ENCODE peak calls at places on chromosomes 6 and 20, in four cellular contexts. C, P, W and U are unnamed samples.

GRCh38 chr6:3752538-3753227 is 1.2 kb upstream of the PXDC1 start:
- DNase-seq in C (no peak), P (peak), W (no peak), U (no peak)

GRCh38 chr6:37536462-37537225 is 37.0 kb upstream of the CCDC167 start:
- DNase-seq in P (no peak), W (no peak), C (no peak), U (no peak)

GRCh38 chr6:17965397-17965796 is 22.0 kb downstream of the KIF13A start:
- DNase-seq in P (no peak), W (no peak), C (no peak), U (no peak)

GRCh38 chr6:159104931-159105330 is 60.1 kb upstream of the TAGAP start:
- DNase-seq in W (no peak), P (no peak), C (no peak), U (no peak)

GRCh38 chr6:131295081-131295480 is 159.8 kb downstream of the AKAP7 start:
- DNase-seq in C (no peak), P (no peak), W (no peak), U (no peak)

GRCh38 chr6:71419954-71420692 is 131.5 kb downstream of the OGFRL1 start:
- DNase-seq in C (no peak), P (no peak), W (no peak), U (peak)

GRCh38 chr6:75204959-75205775 is 686 bp downstream of the COL12A1 start:
- DNase-seq in P (peak), C (no peak), W (no peak), U (no peak)

GRCh38 chr20:57660510-57661199 is 40.4 kb upstream of the ZBP1 start:
- DNase-seq in P (no peak), C (no peak), W (no peak), U (no peak)

GRCh38 chr20:33846291-33846916 is 35.3 kb downstream of the CHMP4B start:
- DNase-seq in W (no peak), P (no peak), C (no peak), U (peak)

GRCh38 chr20:44021186-44021585 is 106.5 kb downstream of the TOX2 start:
- DNase-seq in W (no peak), C (no peak), P (no peak), U (no peak)

GRCh38 chr20:2671977-2672376 is 8.0 kb upstream of the IDH3B start:
- DNase-seq in P (no peak), W (no peak), C (no peak), U (peak)

GRCh38 chr6:53020005-53020744 is 25.1 kb upstream of the GSTA4 start:
- DNase-seq in P (no peak), C (no peak), W (no peak), U (peak)

GRCh38 chr6:15434263-15434662 is 188.4 kb downstream of the JARID2 start:
- DNase-seq in C (no peak), P (peak), W (no peak), U (peak)

GRCh38 chr6:84882768-84883766 is 118.7 kb upstream of the TBX18 start:
- DNase-seq in W (no peak), C (no peak), P (no peak), U (no peak)

GRCh38 chr20:48621256-48622078 is 206.3 kb downstream of the PREX1 start:
- DNase-seq in W (no peak), C (no peak), P (no peak), U (no peak)

GRCh38 chr6:31778999-31779885 is 2.1 kb upstream of the VWA7 start:
- DNase-seq in P (no peak), C (no peak), W (no peak), U (no peak)

GRCh38 chr6:12903246-12903645 is 186.7 kb downstream of the PHACTR1 start:
- DNase-seq in P (no peak), C (no peak), W (no peak), U (no peak)

GRCh38 chr6:9537381-9537780 is 877.5 kb downstream of the TFAP2A start:
- DNase-seq in C (no peak), P (no peak), W (no peak), U (no peak)

GRCh38 chr6:110093981-110094380 is 85.5 kb downstream of the WASF1 start:
- DNase-seq in P (no peak), W (no peak), C (no peak), U (no peak)

GRCh38 chr20:41900292-41900691 is 282.1 kb upstream of the CHD6 start:
- DNase-seq in C (no peak), W (no peak), P (peak), U (no peak)

GRCh38 chr6:170076466-170077165 is 214.3 kb downstream of the DLL1 start:
- DNase-seq in P (no peak), W (no peak), C (no peak), U (no peak)